ENCODE peak calls at places on chromosomes 16 and 17, in nine cellular contexts. P is PC-9; W is AG04450; A is effector memory CD4-positive, alpha-beta T cell; E is tibial artery; F is thoracic aorta; U is ascending aorta; G is MM.1S; Q is GM23248. R is an unnamed sample. For H3K27me3, the result is how much of the 10 kb centered on the place peaks cover.

GRCh38 chr16:9683677-9684076 is 498.6 kb downstream of the GRIN2A start:
- DNase-seq in F (no peak), U (no peak), E (no peak), Q (no peak), A (no peak), P (no peak), G (no peak), W (no peak), R (no peak)

GRCh38 chr17:79515646-79516604 is 94.9 kb downstream of the RBFOX3 start:
- DNase-seq in U (no peak), Q (no peak), F (no peak), W (no peak), P (no peak), E (no peak), G (no peak), A (no peak), R (no peak)

GRCh38 chr16:86946396-86946795 is 368.0 kb downstream of the FOXL1 start:
- DNase-seq in E (no peak), F (no peak), U (no peak), P (no peak), Q (no peak), W (no peak), A (no peak), G (no peak), R (no peak)

GRCh38 chr17:69390735-69391501 is 23.6 kb upstream of the MAP2K6 start:
- DNase-seq in P (no peak), Q (no peak), W (no peak), U (no peak), F (no peak), A (no peak), E (no peak), G (no peak), R (no peak)

GRCh38 chr17:73600103-73600871 is 44.0 kb downstream of the SDK2 start:
- DNase-seq in G (no peak), A (no peak), Q (peak), E (no peak), F (no peak), U (no peak), W (no peak), P (no peak), R (no peak)

GRCh38 chr16:51441331-51441730 is 290.3 kb upstream of the SALL1 start:
- DNase-seq in F (no peak), E (no peak), P (no peak), U (no peak), A (no peak), Q (no peak), W (no peak), G (no peak), R (no peak)

GRCh38 chr17:55487727-55488436 is 23.4 kb downstream of the SMIM36 start:
- DNase-seq in F (no peak), A (no peak), U (no peak), P (peak), Q (peak), W (no peak), E (no peak), G (no peak), R (no peak)

GRCh38 chr16:54055191-54055590 is 231.4 kb downstream of the IRX3 start:
- DNase-seq in A (no peak), U (no peak), Q (no peak), W (no peak), G (no peak), F (no peak), P (no peak), E (no peak), R (no peak)

GRCh38 chr16:23691483-23692189 is 12.9 kb downstream of the PLK1 start:
- DNase-seq in W (no peak), Q (peak), A (no peak), P (peak), F (no peak), E (no peak), G (no peak), U (no peak), R (peak)

GRCh38 chr17:9522074-9522473 is 53.5 kb downstream of the STX8 start:
- DNase-seq in A (no peak), G (peak), P (no peak), Q (peak), W (peak), U (no peak), E (no peak), F (no peak), R (no peak)

GRCh38 chr17:2259769-2260536 is 43.6 kb downstream of the SMG6 start:
- DNase-seq in A (peak), F (no peak), E (no peak), U (no peak), W (no peak), P (no peak), G (peak), Q (peak), R (no peak)

GRCh38 chr17:48047113-48047740 is 932 bp upstream of the NFE2L1 start:
- DNase-seq in A (no peak), W (no peak), G (peak), Q (no peak), F (no peak), E (no peak), U (no peak), P (no peak), R (no peak)

GRCh38 chr17:61579961-61580360 is 11.1 kb downstream of the NACA2 start:
- DNase-seq in W (no peak), P (no peak), U (no peak), Q (peak), F (no peak), E (no peak), A (no peak), G (peak), R (no peak)

GRCh38 chr16:30121741-30122620 is 1.0 kb downstream of the MAPK3 start:
- DNase-seq in U (peak), G (no peak), P (no peak), E (peak), W (no peak), F (no peak), A (no peak), Q (peak), R (peak)

GRCh38 chr17:70621593-70621992 is 452.3 kb downstream of the KCNJ2 start:
- DNase-seq in W (no peak), F (no peak), Q (peak), E (no peak), A (no peak), G (no peak), P (no peak), U (no peak), R (no peak)

GRCh38 chr16:11957591-11958395 is 7.2 kb upstream of the TNFRSF17 start:
- DNase-seq in P (no peak), F (no peak), A (no peak), G (no peak), E (no peak), U (no peak), Q (peak), W (no peak), R (no peak)

GRCh38 chr16:74627506-74628220 is 20.7 kb upstream of the GLG1 start:
- DNase-seq in E (no peak), G (no peak), A (no peak), W (no peak), Q (peak), F (no peak), P (no peak), U (no peak), R (no peak)

GRCh38 chr17:78791840-78792709 is 10.0 kb upstream of the CYTH1 start:
- DNase-seq in W (no peak), P (no peak), Q (no peak), G (no peak), E (no peak), F (no peak), U (no peak), A (no peak), R (no peak)

GRCh38 chr16:87735270-87736002 is 30.4 kb downstream of the KLHDC4 start:
- DNase-seq in Q (no peak), P (no peak), E (no peak), W (no peak), U (no peak), A (no peak), F (no peak), G (no peak), R (no peak)

GRCh38 chr17:58333396-58334207 is 5.0 kb upstream of the TSPOAP1 start:
- DNase-seq in A (no peak), U (no peak), Q (no peak), G (no peak), W (no peak), P (no peak), E (no peak), F (no peak), R (no peak)

GRCh38 chr16:17448640-17449638 is 21.8 kb downstream of the XYLT1 start:
- DNase-seq in G (no peak), F (no peak), E (peak), P (no peak), Q (no peak), W (no peak), A (peak), U (no peak), R (no peak)

GRCh38 chr17:40551874-40552768 is 13.2 kb downstream of the CCR7 start:
- DNase-seq in G (no peak), Q (peak), E (peak), P (no peak), A (no peak), U (no peak), W (peak), F (no peak), R (peak)

GRCh38 chr17:81063488-81064093 is 28.6 kb downstream of the BAIAP2 start:
- DNase-seq in F (no peak), A (no peak), W (no peak), P (no peak), Q (no peak), E (no peak), G (no peak), U (no peak), R (no peak)

GRCh38 chr16:19746561-19746960 is 28.5 kb downstream of the IQCK start:
- DNase-seq in F (no peak), A (no peak), Q (no peak), E (no peak), P (no peak), U (no peak), G (no peak), W (no peak), R (no peak)

GRCh38 chr16:19348578-19349315 is 63.2 kb downstream of the CLEC19A start:
- DNase-seq in Q (peak), W (no peak), G (no peak), E (no peak), P (no peak), F (no peak), U (no peak), A (no peak), R (no peak)

GRCh38 chr16:11240636-11241473 is 15.1 kb downstream of the SOCS1 start:
- DNase-seq in E (no peak), Q (no peak), W (no peak), U (no peak), F (no peak), P (no peak), A (no peak), G (peak), R (peak)

GRCh38 chr17:78416791-78417530 is 38.5 kb downstream of the PGS1 start:
- DNase-seq in A (no peak), Q (no peak), F (no peak), U (no peak), W (no peak), G (no peak), E (peak), P (no peak), R (no peak)

GRCh38 chr17:36459601-36460000 is 26.9 kb upstream of the ZNHIT3 start:
- DNase-seq in W (no peak), E (no peak), P (no peak), G (no peak), U (no peak), F (no peak), Q (no peak), A (no peak), R (no peak)

GRCh38 chr17:40323731-40324650 is 15.0 kb downstream of the RARA start:
- DNase-seq in U (no peak), W (no peak), P (peak), E (peak), Q (peak), A (peak), F (peak), G (peak), R (no peak)

GRCh38 chr17:39618252-39618913 is 8.4 kb upstream of the PPP1R1B start:
- DNase-seq in U (no peak), G (no peak), E (no peak), W (no peak), Q (peak), A (no peak), P (no peak), F (no peak), R (no peak)

GRCh38 chr17:17510456-17511292 is 14.5 kb upstream of the RASD1 start:
- DNase-seq in U (no peak), E (no peak), F (no peak), G (no peak), A (no peak), P (no peak), W (no peak), Q (no peak), R (no peak)

GRCh38 chr17:72121164-72122001 is 563 bp downstream of the SOX9 start:
- DNase-seq in W (no peak), U (no peak), G (no peak), A (no peak), Q (peak), F (no peak), E (no peak), P (no peak), R (peak)

GRCh38 chr17:38579934-38580333 is 25.8 kb downstream of the SRCIN1 start:
- DNase-seq in Q (peak), F (no peak), E (no peak), G (peak), P (no peak), A (no peak), U (no peak), W (no peak), R (no peak)
- H3K27me3 ChIP-seq in Q (under half), F (under half), E (half or more), G (half or more), P (under half), A (half or more), U (under half), W (half or more), R (under half)

DNA sequence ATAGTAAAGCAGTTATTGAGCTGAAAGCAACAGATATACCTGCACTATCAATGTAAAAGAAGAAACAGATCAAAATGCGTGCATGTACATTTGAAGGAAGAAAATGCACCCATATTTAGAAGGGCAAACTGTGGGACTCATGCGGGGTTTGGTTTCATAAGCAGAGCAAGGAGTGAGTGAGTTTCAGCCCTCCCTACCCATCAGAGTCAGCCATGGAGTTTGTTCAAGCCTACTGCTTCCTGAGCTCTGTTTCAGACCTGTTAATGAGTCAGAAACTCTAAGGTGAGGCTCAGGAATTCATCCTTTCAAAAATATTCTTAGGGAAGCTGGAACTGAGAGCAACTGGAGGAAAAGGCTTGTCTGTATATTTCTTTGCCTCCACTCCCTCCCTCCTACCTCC is 446.2 kb downstream of the HS3ST4 start:
- DNase-seq in P (no peak), A (no peak), F (no peak), G (no peak), E (no peak), W (no peak), U (no peak), Q (no peak), R (no peak)
- H3K27me3 ChIP-seq in P (under half), A (under half), F (under half), G (under half), E (under half), W (under half), U (under half), Q (under half), R (under half)

GRCh38 chr16:76487411-76488064 is 210.3 kb downstream of the CNTNAP4 start:
- DNase-seq in P (no peak), G (no peak), W (no peak), A (no peak), E (no peak), F (no peak), U (no peak), Q (no peak), R (no peak)
- H3K27me3 ChIP-seq in P (under half), G (under half), W (under half), A (under half), E (under half), F (under half), U (under half), Q (under half), R (under half)

GRCh38 chr16:49932449-49932848 is 76.5 kb upstream of the ZNF423 start:
- DNase-seq in F (no peak), U (no peak), Q (no peak), P (no peak), W (no peak), A (no peak), G (no peak), E (no peak), R (no peak)

GRCh38 chr16:49930841-49931240 is 74.9 kb upstream of the ZNF423 start:
- DNase-seq in F (no peak), Q (no peak), A (no peak), E (no peak), P (no peak), U (no peak), W (no peak), G (no peak), R (no peak)

GRCh38 chr16:49931931-49932330 is 76.0 kb upstream of the ZNF423 start:
- DNase-seq in F (no peak), P (no peak), W (no peak), A (no peak), U (no peak), Q (no peak), G (no peak), E (no peak), R (no peak)

GRCh38 chr16:49934557-49935260 is 78.8 kb upstream of the ZNF423 start:
- DNase-seq in P (no peak), F (no peak), W (no peak), E (no peak), A (no peak), Q (no peak), G (no peak), U (no peak), R (no peak)

GRCh38 chr16:49932943-49933342 is 77.0 kb upstream of the ZNF423 start:
- DNase-seq in U (no peak), F (no peak), G (no peak), Q (peak), W (no peak), P (no peak), E (no peak), A (no peak), R (no peak)
- H3K27me3 ChIP-seq in U (under half), F (under half), G (under half), Q (under half), W (under half), P (half or more), E (under half), A (under half), R (under half)